ENCODE peak calls at places on chromosomes 16 and 17, in eight cellular contexts. One of them, this sample, is unnamed.

GRCh38 chr17:79721993-79722671 is 8.6 kb upstream of the ENPP7 start:
- DNase-seq in progenitor cell of endocrine pancreas: no peak
- DNase-seq in GM23338: peak; percentile 81
- DNase-seq in HFF-Myc: no peak
- DNase-seq in CD8-positive, alpha-beta T cell: no peak
- DNase-seq in AG09309: no peak
- DNase-seq in CD14-positive monocyte: no peak
- DNase-seq in heart right ventricle: no peak
- DNase-seq in this sample: no peak

GRCh38 chr17:14417336-14417735 is 116.5 kb downstream of the HS3ST3B1 start:
- DNase-seq in CD8-positive, alpha-beta T cell: no peak
- DNase-seq in CD14-positive monocyte: no peak
- DNase-seq in AG09309: no peak
- DNase-seq in HFF-Myc: no peak
- DNase-seq in progenitor cell of endocrine pancreas: no peak
- DNase-seq in GM23338: no peak
- DNase-seq in heart right ventricle: no peak
- DNase-seq in this sample: no peak

GRCh38 chr17:77840576-77841160 is 117.8 kb upstream of the TNRC6C start:
- DNase-seq in CD14-positive monocyte: no peak
- DNase-seq in heart right ventricle: no peak
- DNase-seq in progenitor cell of endocrine pancreas: no peak
- DNase-seq in HFF-Myc: no peak
- DNase-seq in CD8-positive, alpha-beta T cell: no peak
- DNase-seq in GM23338: no peak
- DNase-seq in AG09309: no peak
- DNase-seq in this sample: no peak

GRCh38 chr16:48365030-48365600 is 20.1 kb downstream of the SIAH1 start:
- DNase-seq in AG09309: no peak
- DNase-seq in heart right ventricle: no peak
- DNase-seq in GM23338: no peak
- DNase-seq in HFF-Myc: no peak
- DNase-seq in CD8-positive, alpha-beta T cell: no peak
- DNase-seq in progenitor cell of endocrine pancreas: no peak
- DNase-seq in CD14-positive monocyte: no peak
- DNase-seq in this sample: no peak

GRCh38 chr16:84687715-84688114 is 12.1 kb upstream of the USP10 start:
- DNase-seq in AG09309: peak; percentile 88
- DNase-seq in progenitor cell of endocrine pancreas: no peak
- DNase-seq in GM23338: no peak
- DNase-seq in heart right ventricle: no peak
- DNase-seq in CD8-positive, alpha-beta T cell: no peak
- DNase-seq in HFF-Myc: no peak
- DNase-seq in CD14-positive monocyte: peak; percentile 68
- DNase-seq in this sample: peak; percentile 52

GRCh38 chr16:19830902-19831555 is 53.6 kb downstream of the GPRC5B start:
- DNase-seq in GM23338: no peak
- DNase-seq in progenitor cell of endocrine pancreas: no peak
- DNase-seq in HFF-Myc: no peak
- DNase-seq in CD8-positive, alpha-beta T cell: no peak
- DNase-seq in CD14-positive monocyte: no peak
- DNase-seq in heart right ventricle: no peak
- DNase-seq in AG09309: no peak
- DNase-seq in this sample: no peak

GRCh38 chr17:47918003-47918402 is 22.0 kb downstream of the SP2 start:
- DNase-seq in GM23338: no peak
- DNase-seq in AG09309: no peak
- DNase-seq in CD14-positive monocyte: no peak
- DNase-seq in CD8-positive, alpha-beta T cell: no peak
- DNase-seq in HFF-Myc: no peak
- DNase-seq in progenitor cell of endocrine pancreas: no peak
- DNase-seq in heart right ventricle: no peak
- DNase-seq in this sample: no peak

GRCh38 chr16:9102379-9102778 is 10.9 kb downstream of the HAPSTR1 start:
- DNase-seq in heart right ventricle: no peak
- DNase-seq in HFF-Myc: no peak
- DNase-seq in AG09309: peak; percentile 72
- DNase-seq in GM23338: no peak
- DNase-seq in CD14-positive monocyte: peak; percentile 74
- DNase-seq in CD8-positive, alpha-beta T cell: no peak
- DNase-seq in progenitor cell of endocrine pancreas: no peak
- DNase-seq in this sample: no peak

GRCh38 chr17:79581306-79581932 is 29.4 kb downstream of the RBFOX3 start:
- DNase-seq in HFF-Myc: no peak
- DNase-seq in CD8-positive, alpha-beta T cell: no peak
- DNase-seq in CD14-positive monocyte: no peak
- DNase-seq in GM23338: no peak
- DNase-seq in AG09309: no peak
- DNase-seq in heart right ventricle: no peak
- DNase-seq in progenitor cell of endocrine pancreas: no peak
- DNase-seq in this sample: no peak

GRCh38 chr17:1203111-1203966 is 23.6 kb upstream of the ABR start:
- DNase-seq in progenitor cell of endocrine pancreas: no peak
- DNase-seq in heart right ventricle: peak; percentile 76
- DNase-seq in GM23338: peak; percentile 91
- DNase-seq in CD8-positive, alpha-beta T cell: peak; percentile 30
- DNase-seq in HFF-Myc: no peak
- DNase-seq in AG09309: no peak
- DNase-seq in CD14-positive monocyte: peak; percentile 92
- DNase-seq in this sample: peak; percentile 78

GRCh38 chr17:31319253-31319661 is 2.2 kb downstream of the EVI2A start:
- DNase-seq in CD8-positive, alpha-beta T cell: no peak
- DNase-seq in HFF-Myc: no peak
- DNase-seq in progenitor cell of endocrine pancreas: no peak
- DNase-seq in heart right ventricle: no peak
- DNase-seq in AG09309: no peak
- DNase-seq in GM23338: no peak
- DNase-seq in CD14-positive monocyte: no peak
- DNase-seq in this sample: no peak

GRCh38 chr16:88957456-88957767 is 19.6 kb downstream of the CBFA2T3 start:
- DNase-seq in CD8-positive, alpha-beta T cell: no peak
- DNase-seq in progenitor cell of endocrine pancreas: no peak
- DNase-seq in CD14-positive monocyte: no peak
- DNase-seq in GM23338: no peak
- DNase-seq in HFF-Myc: no peak
- DNase-seq in AG09309: no peak
- DNase-seq in heart right ventricle: no peak
- DNase-seq in this sample: no peak

GRCh38 chr17:19928299-19928698 is 49.3 kb downstream of the AKAP10 start:
- DNase-seq in AG09309: peak; percentile 91
- DNase-seq in GM23338: no peak
- DNase-seq in heart right ventricle: no peak
- DNase-seq in CD14-positive monocyte: no peak
- DNase-seq in progenitor cell of endocrine pancreas: no peak
- DNase-seq in HFF-Myc: no peak
- DNase-seq in CD8-positive, alpha-beta T cell: no peak
- DNase-seq in this sample: no peak

DNA sequence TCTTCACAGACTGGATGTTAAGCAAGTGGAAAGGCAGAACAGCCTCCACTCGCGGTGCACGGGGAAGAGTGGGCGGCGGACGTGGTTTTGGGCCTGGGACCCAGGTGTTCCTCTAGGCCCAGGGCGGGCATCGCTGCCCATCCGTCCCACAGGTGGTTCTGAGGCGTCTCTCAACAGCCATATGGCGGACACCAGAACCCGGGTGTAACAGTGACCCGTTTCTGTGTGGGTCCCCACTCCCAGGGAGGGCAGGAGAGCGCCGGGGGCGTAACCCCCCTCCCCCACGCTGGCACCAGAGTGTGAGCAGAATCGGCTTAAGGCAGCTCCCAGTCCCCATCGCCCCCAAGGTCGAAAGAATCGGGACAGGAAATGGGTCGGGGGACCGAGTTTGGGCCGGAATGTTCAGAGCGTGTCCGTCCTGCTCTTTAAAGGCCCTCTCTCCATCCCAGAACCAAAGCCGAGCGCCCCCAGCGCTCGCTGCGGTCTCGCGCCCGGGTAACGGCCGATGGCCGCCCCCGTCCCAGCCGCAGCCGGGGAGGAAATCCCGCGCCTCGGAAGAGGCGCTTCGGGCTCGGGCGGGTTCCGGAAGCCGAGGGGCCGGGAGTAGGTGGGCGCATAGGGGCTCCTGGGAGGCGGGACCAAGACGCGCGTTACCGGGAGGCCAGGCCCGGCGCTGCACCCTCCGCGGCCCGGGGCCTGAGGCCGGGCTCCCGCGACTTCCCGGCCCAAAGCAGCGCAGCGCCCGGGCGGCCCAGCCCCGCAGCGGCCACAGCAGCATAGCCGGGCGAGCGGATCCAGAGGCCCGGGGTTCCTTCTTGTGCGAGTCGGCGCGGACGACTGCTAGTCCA is at the start of gene TK2:
- DNase-seq in GM23338: peak; percentile 84
- DNase-seq in CD14-positive monocyte: no peak
- DNase-seq in CD8-positive, alpha-beta T cell: peak; percentile 8
- DNase-seq in HFF-Myc: peak; percentile 6
- DNase-seq in AG09309: no peak
- DNase-seq in heart right ventricle: peak; percentile 79
- DNase-seq in progenitor cell of endocrine pancreas: peak; percentile 46
- DNase-seq in this sample: peak; percentile 81
- TF ChIP-seq CTCF in GM23338: no peak
- TF ChIP-seq CTCF in CD14-positive monocyte: peak; percentile 23
- TF ChIP-seq CTCF in CD8-positive, alpha-beta T cell: no peak
- TF ChIP-seq CTCF in HFF-Myc: no peak
- TF ChIP-seq CTCF in AG09309: peak; percentile 27
- TF ChIP-seq CTCF in heart right ventricle: peak; percentile 15
- TF ChIP-seq CTCF in progenitor cell of endocrine pancreas: peak; percentile 29
- TF ChIP-seq CTCF in this sample: peak; percentile 34

GRCh38 chr16:15811416-15811777 is 45.4 kb downstream of the MYH11 start:
- DNase-seq in HFF-Myc: no peak
- DNase-seq in GM23338: no peak
- DNase-seq in CD8-positive, alpha-beta T cell: no peak
- DNase-seq in AG09309: peak; percentile 13
- DNase-seq in heart right ventricle: no peak
- DNase-seq in progenitor cell of endocrine pancreas: no peak
- DNase-seq in CD14-positive monocyte: no peak
- DNase-seq in this sample: no peak

GRCh38 chr16:15808071-15808470 is 48.8 kb downstream of the MYH11 start:
- DNase-seq in CD8-positive, alpha-beta T cell: no peak
- DNase-seq in progenitor cell of endocrine pancreas: no peak
- DNase-seq in HFF-Myc: no peak
- DNase-seq in AG09309: no peak
- DNase-seq in heart right ventricle: no peak
- DNase-seq in CD14-positive monocyte: no peak
- DNase-seq in GM23338: no peak
- DNase-seq in this sample: no peak

GRCh38 chr16:15810949-15811348 is 45.9 kb downstream of the MYH11 start:
- DNase-seq in AG09309: no peak
- DNase-seq in GM23338: no peak
- DNase-seq in HFF-Myc: no peak
- DNase-seq in CD8-positive, alpha-beta T cell: no peak
- DNase-seq in heart right ventricle: no peak
- DNase-seq in CD14-positive monocyte: no peak
- DNase-seq in progenitor cell of endocrine pancreas: no peak
- DNase-seq in this sample: no peak

GRCh38 chr16:15810411-15810810 is 46.4 kb downstream of the MYH11 start:
- DNase-seq in progenitor cell of endocrine pancreas: no peak
- DNase-seq in CD8-positive, alpha-beta T cell: no peak
- DNase-seq in HFF-Myc: no peak
- DNase-seq in heart right ventricle: no peak
- DNase-seq in GM23338: no peak
- DNase-seq in AG09309: no peak
- DNase-seq in CD14-positive monocyte: no peak
- DNase-seq in this sample: no peak

GRCh38 chr16:15811778-15812750 is 44.8 kb downstream of the MYH11 start:
- DNase-seq in heart right ventricle: no peak
- DNase-seq in AG09309: peak; percentile 98
- DNase-seq in HFF-Myc: peak; percentile 81
- DNase-seq in progenitor cell of endocrine pancreas: no peak
- DNase-seq in CD8-positive, alpha-beta T cell: no peak
- DNase-seq in CD14-positive monocyte: no peak
- DNase-seq in GM23338: peak; percentile 6
- DNase-seq in this sample: no peak
- TF ChIP-seq CTCF in heart right ventricle: no peak
- TF ChIP-seq CTCF in AG09309: no peak
- TF ChIP-seq CTCF in HFF-Myc: no peak
- TF ChIP-seq CTCF in progenitor cell of endocrine pancreas: no peak
- TF ChIP-seq CTCF in CD8-positive, alpha-beta T cell: no peak
- TF ChIP-seq CTCF in CD14-positive monocyte: no peak
- TF ChIP-seq CTCF in GM23338: no peak
- TF ChIP-seq CTCF in this sample: no peak

DNA sequence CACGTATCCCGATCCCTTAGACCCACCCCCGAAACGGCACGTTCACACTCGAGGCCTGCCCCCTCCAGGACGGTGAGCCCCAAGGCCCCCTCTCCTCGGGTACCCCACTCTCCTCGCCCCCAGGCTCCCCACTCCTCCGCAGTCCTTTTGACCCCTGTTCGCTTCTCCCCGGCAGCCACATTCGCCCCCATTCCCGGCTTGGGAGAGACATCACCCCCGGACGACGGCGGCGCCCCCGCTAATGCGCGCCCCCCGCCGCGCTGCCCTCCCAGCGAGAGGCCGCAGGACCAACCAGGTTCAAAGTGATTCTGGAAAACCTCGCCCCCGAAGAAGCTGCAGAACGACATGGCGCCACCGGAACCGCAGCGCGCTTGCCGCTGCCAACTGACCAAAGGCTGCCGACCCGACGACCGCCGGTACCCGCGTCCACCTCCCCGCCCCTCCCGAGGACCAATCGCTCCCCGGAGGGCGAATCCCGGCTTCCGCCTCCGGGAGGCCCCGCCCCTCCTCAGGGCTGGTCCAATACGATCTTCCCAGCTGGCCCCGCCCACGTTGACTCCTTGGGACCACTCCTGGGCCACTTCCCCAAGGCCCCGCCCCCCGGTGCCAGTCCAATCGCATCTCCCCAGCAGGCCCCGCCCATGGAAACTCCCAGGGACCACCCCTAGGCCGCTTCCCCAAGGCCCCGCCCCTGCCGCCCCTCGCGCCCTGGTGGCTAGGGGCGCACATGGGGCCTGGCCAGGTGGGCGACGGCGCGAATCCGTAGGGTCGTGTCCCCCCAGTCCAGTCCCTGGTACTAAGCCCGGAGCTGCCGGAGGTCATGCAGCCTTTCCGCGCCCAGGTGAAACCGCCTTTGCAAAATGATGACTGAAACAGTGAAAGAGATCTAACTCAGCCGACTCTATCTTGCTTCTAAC is at the start of gene MSRB1:
- DNase-seq in heart right ventricle: peak; percentile 100
- DNase-seq in AG09309: peak; percentile 76
- DNase-seq in progenitor cell of endocrine pancreas: peak; percentile 100
- DNase-seq in GM23338: peak; percentile 100
- DNase-seq in CD14-positive monocyte: peak; percentile 99
- DNase-seq in HFF-Myc: peak; percentile 90
- DNase-seq in CD8-positive, alpha-beta T cell: peak; percentile 96
- DNase-seq in this sample: peak; percentile 100
- TF ChIP-seq CTCF in heart right ventricle: no peak
- TF ChIP-seq CTCF in AG09309: no peak
- TF ChIP-seq CTCF in progenitor cell of endocrine pancreas: peak; percentile 14
- TF ChIP-seq CTCF in GM23338: no peak
- TF ChIP-seq CTCF in CD14-positive monocyte: no peak
- TF ChIP-seq CTCF in HFF-Myc: no peak
- TF ChIP-seq CTCF in CD8-positive, alpha-beta T cell: no peak
- TF ChIP-seq CTCF in this sample: no peak

DNA sequence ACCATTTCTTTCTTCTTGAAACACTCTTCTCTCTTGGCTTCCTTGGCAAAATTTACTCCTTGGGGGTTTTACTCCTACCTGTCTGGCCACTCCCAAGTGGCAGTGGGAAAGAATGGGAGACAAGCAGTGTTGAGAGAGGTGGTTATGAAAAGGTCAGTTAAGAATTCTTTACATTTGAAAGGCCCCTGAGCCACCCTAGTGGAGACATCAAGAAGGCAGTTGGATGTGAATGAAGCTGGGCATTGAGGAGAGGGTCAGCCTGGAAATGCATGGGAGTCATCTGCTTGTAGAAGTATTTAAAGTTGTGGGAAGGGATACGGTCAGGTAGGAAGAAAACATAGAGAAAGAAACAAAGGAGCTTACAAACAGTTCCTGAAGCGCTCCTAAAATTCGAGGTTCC is 42.3 kb upstream of the CCNF start:
- DNase-seq in CD8-positive, alpha-beta T cell: no peak
- DNase-seq in AG09309: no peak
- DNase-seq in HFF-Myc: no peak
- DNase-seq in progenitor cell of endocrine pancreas: no peak
- DNase-seq in GM23338: peak; percentile 90
- DNase-seq in heart right ventricle: no peak
- DNase-seq in CD14-positive monocyte: no peak
- DNase-seq in this sample: no peak
- TF ChIP-seq CTCF in CD8-positive, alpha-beta T cell: no peak
- TF ChIP-seq CTCF in AG09309: peak; percentile 14
- TF ChIP-seq CTCF in HFF-Myc: peak; percentile 25
- TF ChIP-seq CTCF in progenitor cell of endocrine pancreas: peak; percentile 50
- TF ChIP-seq CTCF in GM23338: peak; percentile 59
- TF ChIP-seq CTCF in heart right ventricle: no peak
- TF ChIP-seq CTCF in CD14-positive monocyte: no peak
- TF ChIP-seq CTCF in this sample: no peak

This sample was measured in GM10248.